ENCODE peak calls at places on chromosomes 6 and 20, in five cellular contexts. A is substantia nigra; N is effector memory CD4-positive, alpha-beta T cell; T is left ventricle myocardium inferior; F is lung. V is an unnamed sample.
A peak's percentile ranks its signal among the peaks of the same experiment; 100 is the strongest.

GRCh38 chr20:7113577-7114466 is 346.3 kb downstream of the BMP2 start:
- DNase-seq in F (no peak), N (no peak), A (peak; percentile 31), T (peak; percentile 30), V (peak; percentile 22)

GRCh38 chr6:139137716-139138115 is 2.8 kb downstream of the HECA start:
- DNase-seq in A (no peak), F (no peak), N (no peak), T (no peak), V (no peak)

GRCh38 chr20:8401491-8401890 is 269.4 kb downstream of the PLCB1 start:
- DNase-seq in A (no peak), N (no peak), T (no peak), F (no peak), V (no peak)

GRCh38 chr6:16286151-16286522 is 47.8 kb downstream of the GMPR start:
- DNase-seq in N (peak; percentile 6), T (no peak), A (peak; percentile 68), F (no peak), V (no peak)

GRCh38 chr6:117986401-117986800 is 79.3 kb downstream of the SLC35F1 start:
- DNase-seq in N (no peak), T (no peak), F (no peak), A (no peak), V (no peak)

GRCh38 chr20:15515706-15516105 is 1057.5 kb downstream of the KIF16B start:
- DNase-seq in T (no peak), N (no peak), A (no peak), F (no peak), V (no peak)

GRCh38 chr20:58842276-58842675 is 8.4 kb downstream of the GNAS-AS1 start:
- DNase-seq in N (no peak), T (no peak), F (no peak), A (no peak), V (no peak)

GRCh38 chr20:48582361-48582991 is 245.3 kb downstream of the PREX1 start:
- DNase-seq in A (no peak), N (no peak), F (no peak), T (no peak), V (no peak)

GRCh38 chr6:1267057-1267732 is 44.7 kb upstream of the FOXQ1 start:
- DNase-seq in F (no peak), N (no peak), T (no peak), A (no peak), V (peak; percentile 43)

GRCh38 chr6:106825156-106825555 is 149.4 kb downstream of the CD24 start:
- DNase-seq in N (no peak), A (no peak), F (no peak), T (no peak), V (no peak)

GRCh38 chr6:165686966-165687365 is 23.9 kb upstream of the PDE10A start:
- DNase-seq in A (no peak), N (no peak), F (no peak), T (no peak), V (no peak)

GRCh38 chr6:36724514-36725385 is 27.1 kb downstream of the RAB44 start:
- DNase-seq in N (peak; percentile 29), T (peak; percentile 56), F (peak; percentile 80), A (peak; percentile 14), V (peak; percentile 59)

GRCh38 chr6:30450908-30451818 is 38.1 kb upstream of the HLA-E start:
- DNase-seq in A (peak; percentile 17), F (no peak), T (peak; percentile 44), N (peak; percentile 48), V (peak; percentile 41)

GRCh38 chr20:4766631-4767030 is 44.9 kb downstream of the PRND start:
- DNase-seq in A (no peak), T (no peak), N (no peak), F (no peak), V (no peak)

DNA sequence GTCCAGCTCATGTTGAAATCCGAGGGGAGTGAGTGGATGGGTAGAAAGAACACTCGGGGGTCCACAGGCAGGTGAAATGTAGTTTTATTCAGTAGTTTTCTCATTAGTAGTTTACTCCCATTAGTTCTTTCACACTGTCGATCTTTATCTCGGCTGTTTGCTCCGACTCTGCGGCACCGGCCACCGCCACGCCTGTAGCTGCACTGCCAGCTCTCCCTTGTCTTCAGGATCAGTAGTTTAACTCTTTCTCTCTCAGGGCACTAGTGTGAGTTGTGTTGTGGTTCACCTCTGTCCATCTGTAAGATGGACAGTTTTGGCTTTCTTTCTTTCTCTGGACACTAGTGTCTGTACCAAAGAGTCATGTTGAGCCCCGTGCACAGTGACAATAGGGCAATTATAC is 195.7 kb downstream of the LMBRD1 start:
- DNase-seq in N (no peak), F (no peak), T (no peak), A (no peak), V (no peak)
- H3K27ac ChIP-seq in N (no peak overlapping the region), F (no peak overlapping the region), T (no peak overlapping the region), A (no peak overlapping the region), V (no peak overlapping the region)

GRCh38 chr6:38688579-38689087 is 14.3 kb downstream of the GLO1 start:
- DNase-seq in T (no peak), N (no peak), F (no peak), A (no peak), V (no peak)

GRCh38 chr6:38687043-38687353 is 15.9 kb downstream of the GLO1 start:
- DNase-seq in A (no peak), N (no peak), F (no peak), T (no peak), V (no peak)

GRCh38 chr6:38686270-38687042 is 16.5 kb downstream of the GLO1 start:
- DNase-seq in F (no peak), A (no peak), N (no peak), T (no peak), V (no peak)

GRCh38 chr6:38684904-38685303 is 18.0 kb downstream of the GLO1 start:
- DNase-seq in T (no peak), N (no peak), F (no peak), A (no peak), V (no peak)

DNA sequence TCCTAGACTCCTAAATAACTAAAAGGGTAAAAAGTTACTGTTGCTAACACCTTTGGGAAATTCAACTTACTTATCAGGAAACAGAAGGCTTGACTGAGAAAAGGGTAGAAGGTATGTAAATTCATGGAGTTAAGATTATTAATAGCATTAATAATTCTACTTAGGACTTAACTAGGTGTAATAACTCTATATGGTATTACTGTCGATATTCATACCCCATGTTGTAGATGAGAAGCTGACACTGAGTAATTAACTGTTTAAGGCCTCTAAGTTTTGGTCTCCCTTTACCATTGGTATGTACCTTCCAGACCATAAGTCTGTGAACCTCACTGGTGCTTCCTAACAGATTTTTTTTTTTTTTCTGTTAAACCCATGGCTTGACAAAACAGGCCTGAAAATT is 15.4 kb downstream of the GLO1 start:
- DNase-seq in A (no peak), F (no peak), T (no peak), N (no peak), V (no peak)
- H3K27ac ChIP-seq in A (no peak overlapping the region), F (no peak overlapping the region), T (peak overlapping the region; percentile 14), N (no peak overlapping the region), V (no peak overlapping the region)

DNA sequence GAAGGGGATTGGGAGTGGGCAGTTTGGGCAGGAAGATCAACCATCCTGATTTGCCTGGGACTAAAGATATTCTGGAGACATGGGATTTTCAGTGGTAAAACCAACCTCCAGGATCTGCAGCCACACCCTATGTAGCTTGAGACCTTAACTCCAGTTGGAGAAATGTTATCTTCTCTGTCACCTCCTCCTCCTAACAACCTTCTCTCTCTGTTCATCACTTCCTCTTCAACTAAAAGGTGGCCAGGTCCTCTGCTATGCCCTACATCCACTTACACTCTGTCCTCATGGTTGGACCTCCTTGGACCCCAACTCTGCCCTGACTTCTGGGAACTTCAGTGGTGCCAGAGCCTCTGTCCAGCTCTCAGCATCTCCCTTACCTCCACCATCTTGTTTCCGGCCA is 42.0 kb upstream of the SLC9A8 start:
- DNase-seq in F (no peak), N (no peak), A (no peak), T (no peak), V (no peak)
- H3K27ac ChIP-seq in F (no peak overlapping the region), N (no peak overlapping the region), A (no peak overlapping the region), T (no peak overlapping the region), V (no peak overlapping the region)

GRCh38 chr20:42907730-42908129 is 282.0 kb downstream of the PTPRT start:
- DNase-seq in T (no peak), A (no peak), F (no peak), N (no peak), V (no peak)

GRCh38 chr20:42906120-42906519 is 283.6 kb downstream of the PTPRT start:
- DNase-seq in T (peak; percentile 31), A (no peak), N (no peak), F (no peak), V (no peak)

GRCh38 chr20:42901689-42902518 is 287.8 kb downstream of the PTPRT start:
- DNase-seq in T (peak; percentile 67), A (no peak), F (no peak), N (no peak), V (no peak)

DNA sequence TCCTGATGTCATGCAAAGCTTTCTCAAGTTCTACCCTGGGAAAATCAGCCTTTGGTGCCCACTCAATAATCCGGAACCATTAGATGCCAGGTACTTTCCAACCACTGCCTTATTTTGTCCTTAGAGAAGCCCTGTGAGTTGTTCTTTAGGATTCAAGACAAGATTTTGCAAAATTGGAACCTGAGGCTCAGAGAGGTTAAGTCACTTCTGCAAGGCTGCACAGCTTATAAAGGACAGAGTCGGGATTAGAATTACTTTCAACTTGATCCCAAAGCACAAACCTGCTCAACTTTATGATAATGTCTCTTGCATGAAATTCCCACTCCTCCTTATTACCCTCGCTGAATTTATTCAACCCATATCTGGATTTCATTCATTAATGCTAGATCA is 287.2 kb downstream of the PTPRT start:
- DNase-seq in F (no peak), A (no peak), N (no peak), T (no peak), V (no peak)
- H3K27ac ChIP-seq in F (no peak overlapping the region), A (no peak overlapping the region), N (no peak overlapping the region), T (peak overlapping the region; percentile 78), V (no peak overlapping the region)

V was measured in foreskin keratinocyte.